ENCODE peak calls at places on chromosomes 1 and 21, in four cellular contexts. W is GM10248, Q is progenitor cell of endocrine pancreas, A is AG09309. J is an unnamed sample.

GRCh38 chr1:10207810-10208209 is 2.6 kb upstream of the KIF1B start:
- DNase-seq in W (no peak), Q (no peak), A (no peak), J (no peak)

GRCh38 chr1:8963940-8964339 is 18.3 kb downstream of the CA6 start:
- DNase-seq in W (no peak), Q (no peak), A (no peak), J (no peak)

GRCh38 chr1:41810446-41810845 is 108.3 kb downstream of the HIVEP3 start:
- DNase-seq in W (peak), Q (peak), A (no peak), J (no peak)

GRCh38 chr1:211897011-211897410 is 66.4 kb upstream of the LPGAT1 start:
- DNase-seq in W (no peak), Q (no peak), A (no peak), J (no peak)

GRCh38 chr1:154607748-154608521 is at the start of gene ADAR:
- DNase-seq in W (peak), Q (peak), A (peak), J (peak)

GRCh38 chr1:113325039-113325438 is 65.3 kb upstream of the MAGI3 start:
- DNase-seq in W (no peak), Q (no peak), A (no peak), J (no peak)

GRCh38 chr21:15084668-15085067 is 19.9 kb upstream of the NRIP1 start:
- DNase-seq in W (no peak), Q (no peak), A (no peak), J (no peak)

GRCh38 chr1:89519779-89520358 is 4.8 kb upstream of the LRRC8B start:
- DNase-seq in W (peak), Q (no peak), A (no peak), J (no peak)

GRCh38 chr1:76443217-76443616 is 368.7 kb downstream of the ST6GALNAC3 start:
- DNase-seq in W (no peak), Q (no peak), A (no peak), J (no peak)

GRCh38 chr1:170700842-170701305 is 36.9 kb downstream of the PRRX1 start:
- DNase-seq in W (no peak), Q (no peak), A (no peak), J (no peak)

GRCh38 chr1:67489643-67490042 is 59.4 kb upstream of the SERBP1 start:
- DNase-seq in W (peak), Q (no peak), A (no peak), J (no peak)

GRCh38 chr1:178486100-178487069 is 10.4 kb downstream of the CLEC20A start:
- DNase-seq in W (peak), Q (no peak), A (no peak), J (no peak)

GRCh38 chr1:39490596-39491145 is 765 bp upstream of the BMP8A start:
- DNase-seq in W (no peak), Q (no peak), A (no peak), J (no peak)

GRCh38 chr1:32125313-32125712 is 17.5 kb downstream of the KPNA6 start:
- DNase-seq in W (no peak), Q (no peak), A (no peak), J (no peak)

GRCh38 chr1:12618661-12619395 is 818 bp upstream of the DHRS3 start:
- DNase-seq in W (peak), Q (peak), A (peak), J (no peak)

GRCh38 chr1:172117800-172118199 is 276.5 kb downstream of the DNM3 start:
- DNase-seq in W (no peak), Q (no peak), A (no peak), J (peak)

GRCh38 chr1:231020139-231020601 is 19.9 kb downstream of the FAM89A start:
- DNase-seq in W (no peak), Q (no peak), A (no peak), J (no peak)

GRCh38 chr1:200437556-200438203 is 27.8 kb upstream of the ZNF281 start:
- DNase-seq in W (peak), Q (no peak), A (no peak), J (no peak)

GRCh38 chr1:230308039-230308438 is 118.1 kb downstream of the PGBD5 start:
- DNase-seq in W (no peak), Q (no peak), A (peak), J (no peak)

GRCh38 chr1:188281927-188282326 is 1453.2 kb downstream of the PLA2G4A start:
- DNase-seq in W (no peak), Q (no peak), A (no peak), J (no peak)

GRCh38 chr21:41843584-41843983 is 35.6 kb downstream of the PRDM15 start:
- DNase-seq in W (no peak), Q (no peak), A (no peak), J (no peak)

GRCh38 chr1:153465728-153466625 is 5.5 kb upstream of the S100A7 start:
- DNase-seq in W (peak), Q (peak), A (no peak), J (peak)

GRCh38 chr1:81670286-81670685 is 130.4 kb upstream of the ADGRL2 start:
- DNase-seq in W (no peak), Q (no peak), A (peak), J (no peak)

GRCh38 chr1:165235777-165236285 is 120.7 kb downstream of the LMX1A start:
- DNase-seq in W (peak), Q (no peak), A (no peak), J (no peak)

GRCh38 chr1:83693409-83694126 is 305.4 kb downstream of the TTLL7 start:
- DNase-seq in W (no peak), Q (no peak), A (no peak), J (no peak)

GRCh38 chr1:95562230-95562629 is 328.2 kb downstream of the RWDD3 start:
- DNase-seq in W (no peak), Q (no peak), A (no peak), J (no peak)

GRCh38 chr1:230753586-230754251 is 6.5 kb downstream of the CAPN9 start:
- DNase-seq in W (peak), Q (peak), A (no peak), J (peak)

GRCh38 chr1:202297291-202297690 is 44.4 kb downstream of the UBE2T start:
- DNase-seq in W (no peak), Q (no peak), A (no peak), J (no peak)
- TF ChIP-seq CTCF in W (no peak), Q (no peak), A (no peak), J (no peak)

DNA sequence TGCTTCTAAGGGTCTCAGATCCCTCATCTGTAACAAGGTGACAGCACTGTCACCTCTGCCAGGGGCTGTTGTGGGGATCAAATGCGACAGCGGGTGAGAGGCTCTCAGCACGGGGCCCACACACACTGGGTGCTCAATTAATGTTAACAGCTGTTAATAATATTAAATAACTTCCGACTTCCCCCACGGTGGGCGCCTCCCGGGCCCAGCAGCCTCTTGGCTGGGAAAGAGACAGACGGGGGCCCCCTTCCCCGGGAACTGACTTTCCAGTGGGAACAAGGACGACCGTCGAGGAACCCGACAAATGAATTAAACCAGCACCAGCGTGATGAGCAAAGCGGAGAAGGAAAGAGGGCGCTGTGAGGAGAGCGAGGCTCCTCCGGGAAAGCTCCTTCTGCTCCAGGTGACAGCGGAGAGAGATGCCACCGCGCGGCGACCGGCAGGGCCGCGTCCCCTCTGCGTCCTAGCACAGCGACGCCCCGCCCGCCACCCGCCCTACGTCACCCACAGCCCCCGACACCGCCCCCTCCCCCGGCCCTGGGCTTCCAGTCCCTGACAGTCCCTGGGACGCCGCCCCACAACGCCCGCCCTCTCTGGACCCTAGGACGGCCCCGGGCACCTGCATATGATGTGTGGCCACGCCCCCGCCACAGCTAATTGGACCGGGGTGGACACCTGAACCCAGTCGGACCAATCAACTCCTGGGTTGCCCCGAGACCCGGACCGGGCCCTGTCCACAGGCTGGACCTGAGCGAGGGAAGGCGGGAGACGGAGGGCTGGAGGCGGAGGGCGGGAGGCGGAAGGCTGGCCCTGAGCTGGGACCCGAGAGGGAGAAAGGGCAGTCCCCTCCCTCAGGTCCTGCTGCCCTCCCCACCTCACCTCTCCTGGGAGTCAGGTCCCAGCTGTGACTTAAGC is 38.2 kb downstream of the MATN1 start:
- DNase-seq in W (no peak), Q (peak), A (no peak), J (no peak)
- TF ChIP-seq CTCF in W (no peak), Q (peak), A (no peak), J (no peak)

DNA sequence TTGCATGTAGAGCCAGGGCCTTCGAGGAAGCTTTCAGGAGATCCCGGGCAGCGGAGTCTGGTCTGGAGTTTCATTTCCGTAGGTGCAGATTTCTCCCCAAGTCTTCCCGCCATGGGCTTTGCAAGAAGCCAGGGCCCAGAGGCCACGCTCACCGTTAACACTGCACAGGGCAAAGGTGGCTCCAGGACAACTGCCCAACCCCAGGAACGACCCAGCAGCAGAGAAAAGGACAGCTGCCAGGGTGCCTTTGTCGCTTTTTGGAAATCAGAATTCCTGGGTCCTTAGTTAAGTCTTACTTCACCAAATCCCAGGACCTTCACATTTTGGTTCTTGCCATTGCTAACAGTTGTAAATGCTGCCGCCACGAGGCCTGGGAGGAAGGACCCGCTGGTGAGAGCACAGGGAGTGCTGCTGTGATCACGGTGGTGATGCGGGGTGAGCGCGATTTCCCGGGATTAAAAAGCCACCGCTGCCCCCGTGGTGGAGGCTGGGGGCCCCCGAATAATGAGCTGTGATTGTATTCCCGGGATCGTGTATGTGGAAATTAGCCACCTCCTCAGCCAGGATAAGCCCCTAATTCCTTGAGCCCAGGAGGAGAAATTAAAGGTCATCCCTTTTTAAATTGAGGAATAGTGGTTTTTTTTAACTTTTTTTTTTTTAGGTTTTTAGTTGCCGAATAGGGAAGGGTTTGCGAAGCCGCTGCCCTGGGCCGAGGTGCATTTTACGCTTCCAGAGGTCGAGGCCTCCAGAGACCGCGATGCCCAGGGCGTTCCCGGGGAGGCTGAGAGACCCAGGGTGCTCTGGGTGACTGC is 8.2 kb downstream of the SIM2 start:
- DNase-seq in W (no peak), Q (no peak), A (no peak), J (no peak)
- TF ChIP-seq CTCF in W (no peak), Q (no peak), A (peak), J (no peak)

GRCh38 chr1:93633313-93633712 is 48.3 kb downstream of the BCAR3 start:
- DNase-seq in W (no peak), Q (no peak), A (no peak), J (no peak)

GRCh38 chr1:93628682-93629081 is 53.0 kb downstream of the BCAR3 start:
- DNase-seq in W (no peak), Q (no peak), A (no peak), J (no peak)

GRCh38 chr1:93629101-93630059 is 52.3 kb downstream of the BCAR3 start:
- DNase-seq in W (peak), Q (no peak), A (no peak), J (peak)

GRCh38 chr1:93630168-93630567 is 51.5 kb downstream of the BCAR3 start:
- DNase-seq in W (no peak), Q (no peak), A (no peak), J (no peak)

DNA sequence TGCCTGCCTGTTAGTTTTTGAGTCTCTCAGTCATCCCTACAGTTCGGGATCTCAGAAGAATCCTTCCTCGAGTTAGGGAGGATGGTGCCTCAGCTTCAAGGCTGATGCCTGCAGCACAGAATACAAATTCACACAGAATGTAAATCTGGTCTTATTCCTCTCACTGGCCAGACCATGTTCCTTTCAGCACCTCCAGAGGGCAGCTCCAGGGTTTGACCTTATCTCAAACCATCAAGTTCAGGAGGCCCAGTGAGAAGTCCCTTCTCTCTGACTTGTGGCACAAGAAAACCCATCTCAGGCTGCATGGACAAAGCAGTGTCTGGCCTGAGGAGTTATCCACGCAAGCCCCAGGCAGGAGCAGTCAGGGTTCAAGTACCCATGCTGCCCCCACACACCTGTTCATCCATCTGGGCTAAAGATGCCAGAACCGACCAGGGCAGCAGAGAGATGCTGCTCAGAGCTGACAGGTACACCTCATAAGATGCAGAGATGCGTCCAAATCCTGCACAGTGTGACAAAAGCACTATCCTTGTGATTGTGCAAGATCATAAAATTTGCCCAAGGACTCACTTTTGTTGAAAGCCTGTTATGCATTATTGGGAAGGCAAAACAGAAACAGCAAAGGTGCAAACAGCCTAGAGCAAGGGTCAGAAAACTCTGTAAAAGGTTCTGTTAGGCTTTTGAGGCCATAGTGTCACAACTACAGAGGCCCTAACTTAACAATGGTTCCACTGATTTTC is 49.8 kb downstream of the BCAR3 start:
- DNase-seq in W (peak), Q (no peak), A (no peak), J (no peak)
- TF ChIP-seq CTCF in W (peak), Q (peak), A (peak), J (peak)

GRCh38 chr21:39726133-39726532 is 18.9 kb upstream of the IGSF5 start:
- DNase-seq in W (no peak), Q (no peak), A (no peak), J (no peak)
- TF ChIP-seq CTCF in W (no peak), Q (peak), A (no peak), J (no peak)

GRCh38 chr1:88300864-88301263 is 383.2 kb upstream of the PKN2 start:
- DNase-seq in W (no peak), Q (no peak), A (no peak), J (no peak)

GRCh38 chr1:88302843-88303486 is 381.1 kb upstream of the PKN2 start:
- DNase-seq in W (no peak), Q (no peak), A (no peak), J (no peak)
- TF ChIP-seq CTCF in W (no peak), Q (peak), A (peak), J (peak)

DNA sequence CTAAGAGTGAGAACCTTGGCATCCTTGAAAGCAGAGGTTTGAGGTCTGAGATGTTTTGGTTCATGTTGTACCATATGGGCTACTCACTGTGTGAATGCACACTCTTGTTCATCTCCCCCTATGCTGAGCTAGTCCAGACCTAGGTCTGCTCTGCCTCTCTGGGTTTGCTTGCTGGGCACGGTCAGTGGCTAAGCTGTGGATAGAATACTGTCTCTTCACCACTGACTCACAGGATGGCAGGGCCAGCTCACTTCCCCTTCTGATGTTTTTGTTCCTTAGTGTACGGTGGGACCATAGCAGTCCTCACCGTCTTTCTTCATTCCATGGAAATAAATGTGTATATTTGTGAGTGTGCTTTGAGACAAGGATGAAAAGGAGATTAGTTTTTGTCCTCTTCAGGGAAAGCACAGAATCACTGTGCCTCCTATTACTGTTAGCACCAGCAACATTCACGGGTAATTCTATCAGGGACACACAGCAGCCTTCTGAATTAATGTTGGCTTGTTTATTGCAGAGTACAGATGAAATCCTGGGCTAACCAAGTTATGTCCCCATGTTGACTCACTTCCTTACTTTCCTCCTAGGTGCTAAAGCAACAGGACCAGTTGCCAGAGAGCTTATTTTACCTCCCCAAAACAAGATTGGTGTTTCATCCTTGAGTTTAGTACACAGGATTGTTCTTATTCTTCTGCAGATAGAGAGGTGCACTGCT is 56.9 kb upstream of the IVNS1ABP start:
- DNase-seq in W (no peak), Q (no peak), A (no peak), J (no peak)
- TF ChIP-seq CTCF in W (no peak), Q (no peak), A (no peak), J (no peak)

GRCh38 chr1:28087614-28088167 is 719 bp downstream of the EYA3 start:
- DNase-seq in W (no peak), Q (no peak), A (no peak), J (peak)
- TF ChIP-seq CTCF in W (peak), Q (no peak), A (peak), J (peak)

J was measured in GM06990.